ENCODE peak calls at places on chromosome 11, in four cellular contexts. S is fibroblast of lung, Y is adipocyte, L is K562. K is an unnamed sample.

GRCh38 chr11:26905368-26905767 is 88.5 kb upstream of the FIBIN start:
- DNase-seq in S (peak), Y (peak), L (no peak), K (peak)

GRCh38 chr11:64852804-64853520 is 8.5 kb upstream of the CDC42BPG start:
- DNase-seq in S (no peak), Y (no peak), L (no peak), K (no peak)

GRCh38 chr11:96551136-96551535 is 161.3 kb downstream of the JRKL start:
- DNase-seq in S (no peak), Y (no peak), L (no peak), K (no peak)

GRCh38 chr11:113435190-113435968 is 39.8 kb downstream of the DRD2 start:
- DNase-seq in S (no peak), Y (no peak), L (no peak), K (no peak)

GRCh38 chr11:113562981-113563461 is 87.8 kb upstream of the DRD2 start:
- DNase-seq in S (no peak), Y (no peak), L (no peak), K (peak)

GRCh38 chr11:129853508-129854228 is 38.0 kb downstream of the TMEM45B start:
- DNase-seq in S (peak), Y (peak), L (peak), K (peak)

GRCh38 chr11:47536925-47537324 is 16.0 kb downstream of the CELF1 start:
- DNase-seq in S (no peak), Y (no peak), L (no peak), K (no peak)

GRCh38 chr11:21625982-21626381 is 566.9 kb upstream of the ANO5 start:
- DNase-seq in S (peak), Y (no peak), L (no peak), K (peak)

GRCh38 chr11:115161876-115162275 is 342.3 kb downstream of the CADM1 start:
- DNase-seq in S (no peak), Y (no peak), L (no peak), K (no peak)

GRCh38 chr11:124943242-124943641 is 7.4 kb upstream of the HEPACAM start:
- DNase-seq in S (no peak), Y (no peak), L (no peak), K (no peak)

GRCh38 chr11:131839326-131839725 is 468.9 kb downstream of the NTM start:
- DNase-seq in S (no peak), Y (no peak), L (no peak), K (no peak)

GRCh38 chr11:131488208-131488607 is 117.8 kb downstream of the NTM start:
- DNase-seq in S (no peak), Y (no peak), L (no peak), K (no peak)

GRCh38 chr11:59901306-59901705 is 22.7 kb downstream of the OOSP3 start:
- DNase-seq in S (peak), Y (peak), L (no peak), K (peak)

GRCh38 chr11:64607381-64608259 is 16.6 kb downstream of the SLC22A12 start:
- DNase-seq in S (peak), Y (no peak), L (no peak), K (peak)

GRCh38 chr11:124961972-124962609 is 8.1 kb downstream of the CCDC15 start:
- DNase-seq in S (peak), Y (peak), L (peak), K (peak)

GRCh38 chr11:132858203-132858602 is 674.1 kb downstream of the OPCML start:
- DNase-seq in S (peak), Y (peak), L (no peak), K (peak)

GRCh38 chr11:95727630-95728029 is 62.0 kb downstream of the FAM76B start:
- DNase-seq in S (no peak), Y (no peak), L (no peak), K (no peak)

GRCh38 chr11:102121329-102121728 is 11.1 kb downstream of the YAP1 start:
- DNase-seq in S (no peak), Y (peak), L (no peak), K (peak)

GRCh38 chr11:113587318-113587739 is 112.1 kb upstream of the DRD2 start:
- DNase-seq in S (peak), Y (no peak), L (no peak), K (peak)

GRCh38 chr11:125080531-125080911 is 17.4 kb downstream of the SLC37A2 start:
- DNase-seq in S (no peak), Y (no peak), L (no peak), K (no peak)

GRCh38 chr11:19089421-19089820 is 27.5 kb upstream of the ZDHHC13 start:
- DNase-seq in S (no peak), Y (no peak), L (no peak), K (no peak)

GRCh38 chr11:21921151-21921550 is 271.7 kb upstream of the ANO5 start:
- DNase-seq in S (no peak), Y (no peak), L (no peak), K (no peak)

GRCh38 chr11:56890584-56891305 is 98.0 kb upstream of the OR5AK2 start:
- DNase-seq in S (no peak), Y (no peak), L (no peak), K (no peak)

GRCh38 chr11:68312117-68312779 is at the start of gene LRP5:
- DNase-seq in S (peak), Y (peak), L (peak), K (peak)

GRCh38 chr11:66467756-66468155 is 1.1 kb downstream of the PELI3 start:
- DNase-seq in S (no peak), Y (no peak), L (no peak), K (peak)

GRCh38 chr11:122733301-122733686 is 77.8 kb downstream of the UBASH3B start:
- DNase-seq in S (peak), Y (no peak), L (no peak), K (no peak)

GRCh38 chr11:85784480-85784879 is 26.5 kb downstream of the SYTL2 start:
- DNase-seq in S (no peak), Y (no peak), L (no peak), K (no peak)

GRCh38 chr11:10943968-10944367 is 86.1 kb upstream of the ZBED5 start:
- DNase-seq in S (peak), Y (no peak), L (no peak), K (peak)

GRCh38 chr11:47332303-47332711 is 20.2 kb downstream of the MYBPC3 start:
- DNase-seq in S (no peak), Y (no peak), L (no peak), K (no peak)

GRCh38 chr11:34850339-34850738 is 65.8 kb downstream of the APIP start:
- DNase-seq in S (no peak), Y (no peak), L (no peak), K (no peak)

GRCh38 chr11:26944866-26945664 is 48.8 kb upstream of the FIBIN start:
- DNase-seq in S (peak), Y (peak), L (no peak), K (peak)

GRCh38 chr11:83249972-83250593 is 36.1 kb downstream of the CCDC90B start:
- DNase-seq in S (peak), Y (peak), L (peak), K (peak)

GRCh38 chr11:12914401-12914912 is 94.7 kb upstream of the RASSF10 start:
- DNase-seq in S (peak), Y (peak), L (peak), K (peak)

GRCh38 chr11:33970984-33971466 is 79.1 kb upstream of the LMO2 start:
- DNase-seq in S (peak), Y (peak), L (peak), K (peak)

GRCh38 chr11:117037279-117037951 is 60.8 kb downstream of the SIK3 start:
- DNase-seq in S (peak), Y (no peak), L (no peak), K (peak)
- H3K9ac ChIP-seq in S (no peak), Y (no peak), L (no peak), K (no peak)

GRCh38 chr11:8168485-8169257 is at the start of gene RIC3:
- DNase-seq in S (no peak), Y (no peak), L (no peak), K (no peak)
- H3K9ac ChIP-seq in S (no peak), Y (no peak), L (no peak), K (no peak)

GRCh38 chr11:8722156-8722555 is 39.6 kb downstream of the RPL27A start:
- DNase-seq in S (peak), Y (no peak), L (peak), K (no peak)

GRCh38 chr11:8719260-8720190 is 36.9 kb downstream of the RPL27A start:
- DNase-seq in S (peak), Y (peak), L (no peak), K (peak)

GRCh38 chr11:8721740-8722139 is 39.1 kb downstream of the RPL27A start:
- DNase-seq in S (peak), Y (peak), L (no peak), K (peak)

GRCh38 chr11:8720376-8720775 is 37.8 kb downstream of the RPL27A start:
- DNase-seq in S (no peak), Y (peak), L (no peak), K (peak)

DNA sequence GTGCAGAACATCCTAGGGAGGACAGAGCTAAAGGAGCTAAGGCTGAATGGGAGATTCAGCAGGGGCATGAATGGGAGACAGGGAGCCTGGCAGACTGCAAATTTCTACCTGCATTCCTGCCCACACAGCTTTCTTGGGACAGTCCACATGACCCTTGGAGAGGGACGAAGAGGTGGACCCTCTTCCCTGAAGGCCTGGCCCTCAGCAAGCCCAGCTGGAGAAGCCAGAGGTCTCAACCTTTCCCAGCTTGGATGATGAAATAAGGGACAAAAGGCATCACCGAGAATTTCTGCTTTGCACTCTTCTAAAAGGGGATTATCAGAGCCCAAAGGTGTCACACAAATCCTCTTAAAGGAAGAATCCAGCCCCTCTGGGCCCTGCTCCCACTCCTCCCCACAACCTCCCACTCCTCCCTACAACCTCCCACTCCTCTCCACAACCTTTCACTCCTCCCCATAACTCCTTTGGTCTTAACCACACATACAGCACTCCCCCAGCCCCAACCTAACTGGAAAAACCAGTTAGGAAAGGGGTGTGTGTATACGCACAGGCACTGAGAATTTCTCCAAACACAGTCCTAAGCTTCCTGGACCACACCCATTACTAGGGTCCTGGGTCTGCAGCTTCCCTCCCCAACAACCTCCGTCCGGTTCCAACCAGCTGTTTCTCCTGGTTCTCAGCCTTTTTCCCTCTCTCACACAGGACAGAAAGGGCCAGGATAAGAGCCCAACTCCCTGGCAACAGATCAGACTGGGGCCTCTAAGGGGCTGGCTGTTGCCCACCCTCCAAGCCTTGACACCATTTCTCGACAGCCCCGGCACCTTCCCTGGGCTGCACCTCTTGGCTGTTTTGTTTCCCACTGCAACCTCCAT is 38.5 kb downstream of the RPL27A start:
- DNase-seq in S (no peak), Y (no peak), L (no peak), K (no peak)
- H3K9ac ChIP-seq in S (no peak), Y (peak), L (no peak), K (no peak)

GRCh38 chr11:62558669-62559068 is 12.1 kb upstream of the AHNAK start:
- DNase-seq in S (no peak), Y (no peak), L (no peak), K (no peak)
- H3K9ac ChIP-seq in S (no peak), Y (no peak), L (no peak), K (no peak)

GRCh38 chr11:75505966-75506692 is 19.6 kb downstream of the GDPD5 start:
- DNase-seq in S (no peak), Y (no peak), L (no peak), K (no peak)
- H3K9ac ChIP-seq in S (no peak), Y (no peak), L (no peak), K (no peak)

GRCh38 chr11:46149342-46149741 is 28.1 kb upstream of the PHF21A start:
- DNase-seq in S (no peak), Y (no peak), L (no peak), K (no peak)

GRCh38 chr11:46143049-46143806 is 22.0 kb upstream of the PHF21A start:
- DNase-seq in S (no peak), Y (no peak), L (no peak), K (no peak)

GRCh38 chr11:46141597-46141996 is 20.3 kb upstream of the PHF21A start:
- DNase-seq in S (no peak), Y (no peak), L (no peak), K (no peak)

GRCh38 chr11:46142561-46142960 is 21.3 kb upstream of the PHF21A start:
- DNase-seq in S (no peak), Y (no peak), L (no peak), K (no peak)

GRCh38 chr11:46144741-46145140 is 23.5 kb upstream of the PHF21A start:
- DNase-seq in S (no peak), Y (no peak), L (no peak), K (peak)
- H3K9ac ChIP-seq in S (no peak), Y (no peak), L (no peak), K (no peak)

GRCh38 chr11:1044160-1044559 is 7.6 kb upstream of the MUC6 start:
- DNase-seq in S (no peak), Y (no peak), L (no peak), K (no peak)

GRCh38 chr11:1041936-1042608 is 5.6 kb upstream of the MUC6 start:
- DNase-seq in S (no peak), Y (no peak), L (peak), K (no peak)

GRCh38 chr11:1043563-1044096 is 7.1 kb upstream of the MUC6 start:
- DNase-seq in S (no peak), Y (no peak), L (no peak), K (no peak)

GRCh38 chr11:1041471-1041870 is 5.0 kb upstream of the MUC6 start:
- DNase-seq in S (no peak), Y (no peak), L (no peak), K (no peak)

DNA sequence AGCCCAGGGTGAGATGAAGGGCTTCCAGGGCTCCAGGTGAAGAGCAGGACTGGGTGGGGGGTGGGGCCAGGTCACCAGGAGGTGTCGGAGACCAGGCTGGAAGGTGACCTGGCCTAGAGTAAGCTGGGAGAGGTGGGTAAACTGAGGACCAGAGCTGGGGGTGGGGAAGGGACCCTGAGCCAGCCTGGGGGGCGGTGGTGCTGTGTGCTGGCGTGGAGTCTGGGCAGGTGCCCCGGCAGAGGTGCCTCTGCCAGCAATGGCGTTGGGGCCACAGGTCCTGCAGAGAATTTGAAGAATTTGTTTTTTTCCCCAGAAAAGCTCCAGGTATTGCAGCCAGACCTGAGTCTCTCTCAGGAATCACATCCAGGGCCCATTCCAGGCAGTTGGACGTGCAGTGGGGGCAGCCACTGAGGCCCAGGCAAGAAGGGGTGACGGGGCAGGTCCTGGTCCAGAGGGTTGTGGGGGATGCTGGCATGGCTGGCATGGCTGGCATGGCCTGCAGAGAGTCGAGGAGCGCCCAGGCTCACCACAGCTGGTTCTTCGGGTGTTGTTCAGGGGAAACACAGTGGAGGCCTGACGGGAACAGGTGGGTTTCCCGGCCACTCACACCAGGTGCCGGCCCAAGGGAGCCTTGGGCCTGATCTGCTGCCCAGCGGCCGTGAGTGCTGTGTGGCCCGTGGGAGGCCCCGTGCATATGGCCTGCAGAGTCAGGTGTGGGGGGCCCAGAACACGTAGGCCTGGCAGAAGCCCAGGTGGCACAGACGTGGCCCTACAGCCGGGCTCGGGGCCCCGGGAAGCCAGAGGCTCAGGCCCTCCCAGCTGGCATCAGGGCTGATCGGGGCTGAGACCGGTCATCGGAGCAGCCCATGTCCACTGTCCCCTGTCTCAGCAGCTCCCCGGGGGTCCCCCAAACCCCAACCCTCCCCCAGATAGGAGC is 6.4 kb upstream of the MUC6 start:
- DNase-seq in S (no peak), Y (no peak), L (no peak), K (no peak)
- H3K9ac ChIP-seq in S (no peak), Y (no peak), L (no peak), K (no peak)